ENCODE peak calls at places on chromosomes 7 and 10, in eight cellular contexts. One of them, this sample, is unnamed. For H3K27me3, the result is how much of the 10 kb centered on the place peaks cover.

GRCh38 chr7:46286346-46286745 is 365.3 kb upstream of the IGFBP3 start:
- DNase-seq in mesendoderm: no peak
- DNase-seq in hepatocyte: no peak
- DNase-seq in heart right ventricle: no peak
- DNase-seq in lower lobe of right lung: no peak
- DNase-seq in CD4-positive, alpha-beta T cell: no peak
- DNase-seq in SJSA1: no peak
- DNase-seq in neuronal stem cell: no peak
- DNase-seq in this sample: no peak

GRCh38 chr7:128932862-128933821 is 4.6 kb upstream of the IRF5 start:
- DNase-seq in mesendoderm: no peak
- DNase-seq in hepatocyte: no peak
- DNase-seq in heart right ventricle: no peak
- DNase-seq in lower lobe of right lung: no peak
- DNase-seq in CD4-positive, alpha-beta T cell: no peak
- DNase-seq in SJSA1: no peak
- DNase-seq in neuronal stem cell: no peak
- DNase-seq in this sample: no peak

GRCh38 chr10:84427903-84428650 is 99.7 kb downstream of the CCSER2 start:
- DNase-seq in mesendoderm: peak
- DNase-seq in hepatocyte: no peak
- DNase-seq in heart right ventricle: no peak
- DNase-seq in lower lobe of right lung: no peak
- DNase-seq in CD4-positive, alpha-beta T cell: no peak
- DNase-seq in SJSA1: peak
- DNase-seq in neuronal stem cell: no peak
- DNase-seq in this sample: no peak

GRCh38 chr10:14408139-14408538 is 77.4 kb upstream of the FRMD4A start:
- DNase-seq in mesendoderm: no peak
- DNase-seq in hepatocyte: no peak
- DNase-seq in heart right ventricle: no peak
- DNase-seq in lower lobe of right lung: no peak
- DNase-seq in CD4-positive, alpha-beta T cell: no peak
- DNase-seq in SJSA1: no peak
- DNase-seq in neuronal stem cell: no peak
- DNase-seq in this sample: no peak

GRCh38 chr7:26136831-26137230 is 15.2 kb upstream of the NFE2L3 start:
- DNase-seq in mesendoderm: no peak
- DNase-seq in hepatocyte: no peak
- DNase-seq in heart right ventricle: no peak
- DNase-seq in lower lobe of right lung: no peak
- DNase-seq in CD4-positive, alpha-beta T cell: no peak
- DNase-seq in SJSA1: no peak
- DNase-seq in neuronal stem cell: no peak
- DNase-seq in this sample: no peak

GRCh38 chr7:29113384-29114102 is 32.8 kb downstream of the CPVL start:
- DNase-seq in mesendoderm: peak
- DNase-seq in hepatocyte: peak
- DNase-seq in heart right ventricle: no peak
- DNase-seq in lower lobe of right lung: no peak
- DNase-seq in CD4-positive, alpha-beta T cell: no peak
- DNase-seq in SJSA1: peak
- DNase-seq in neuronal stem cell: no peak
- DNase-seq in this sample: no peak

GRCh38 chr7:106721816-106722785 is 61.1 kb upstream of the CCDC71L start:
- DNase-seq in mesendoderm: no peak
- DNase-seq in hepatocyte: no peak
- DNase-seq in heart right ventricle: no peak
- DNase-seq in lower lobe of right lung: no peak
- DNase-seq in CD4-positive, alpha-beta T cell: no peak
- DNase-seq in SJSA1: no peak
- DNase-seq in neuronal stem cell: no peak
- DNase-seq in this sample: no peak

GRCh38 chr7:100822236-100823139 is 4.8 kb downstream of the EPHB4 start:
- DNase-seq in mesendoderm: no peak
- DNase-seq in hepatocyte: no peak
- DNase-seq in heart right ventricle: no peak
- DNase-seq in lower lobe of right lung: no peak
- DNase-seq in CD4-positive, alpha-beta T cell: no peak
- DNase-seq in SJSA1: no peak
- DNase-seq in neuronal stem cell: no peak
- DNase-seq in this sample: no peak

GRCh38 chr7:69276011-69276729 is 322.1 kb upstream of the AUTS2 start:
- DNase-seq in mesendoderm: no peak
- DNase-seq in hepatocyte: peak
- DNase-seq in heart right ventricle: no peak
- DNase-seq in lower lobe of right lung: no peak
- DNase-seq in CD4-positive, alpha-beta T cell: no peak
- DNase-seq in SJSA1: no peak
- DNase-seq in neuronal stem cell: no peak
- DNase-seq in this sample: no peak

GRCh38 chr10:26696786-26697162 is 727 bp upstream of the PDSS1 start:
- DNase-seq in mesendoderm: no peak
- DNase-seq in hepatocyte: peak
- DNase-seq in heart right ventricle: no peak
- DNase-seq in lower lobe of right lung: no peak
- DNase-seq in CD4-positive, alpha-beta T cell: no peak
- DNase-seq in SJSA1: no peak
- DNase-seq in neuronal stem cell: no peak
- DNase-seq in this sample: no peak

GRCh38 chr7:138480527-138480926 is 20.5 kb downstream of the TRIM24 start:
- DNase-seq in mesendoderm: no peak
- DNase-seq in hepatocyte: no peak
- DNase-seq in heart right ventricle: no peak
- DNase-seq in lower lobe of right lung: no peak
- DNase-seq in CD4-positive, alpha-beta T cell: no peak
- DNase-seq in SJSA1: no peak
- DNase-seq in neuronal stem cell: no peak
- DNase-seq in this sample: no peak

GRCh38 chr7:44884553-44885393 is 557 bp downstream of the PURB start:
- DNase-seq in mesendoderm: peak
- DNase-seq in hepatocyte: peak
- DNase-seq in heart right ventricle: peak
- DNase-seq in lower lobe of right lung: peak
- DNase-seq in CD4-positive, alpha-beta T cell: peak
- DNase-seq in SJSA1: peak
- DNase-seq in neuronal stem cell: peak
- DNase-seq in this sample: peak

GRCh38 chr10:44356139-44357115 is 28.5 kb downstream of the CXCL12 start:
- DNase-seq in mesendoderm: no peak
- DNase-seq in hepatocyte: no peak
- DNase-seq in heart right ventricle: no peak
- DNase-seq in lower lobe of right lung: no peak
- DNase-seq in CD4-positive, alpha-beta T cell: no peak
- DNase-seq in SJSA1: no peak
- DNase-seq in neuronal stem cell: no peak
- DNase-seq in this sample: no peak

GRCh38 chr10:37765216-37765615 is 92.2 kb downstream of the ZNF248 start:
- DNase-seq in mesendoderm: no peak
- DNase-seq in hepatocyte: no peak
- DNase-seq in heart right ventricle: no peak
- DNase-seq in lower lobe of right lung: no peak
- DNase-seq in CD4-positive, alpha-beta T cell: no peak
- DNase-seq in SJSA1: no peak
- DNase-seq in neuronal stem cell: no peak
- DNase-seq in this sample: no peak

GRCh38 chr7:137741443-137741842 is 105.3 kb downstream of the DGKI start:
- DNase-seq in mesendoderm: no peak
- DNase-seq in hepatocyte: no peak
- DNase-seq in heart right ventricle: no peak
- DNase-seq in lower lobe of right lung: no peak
- DNase-seq in CD4-positive, alpha-beta T cell: no peak
- DNase-seq in SJSA1: no peak
- DNase-seq in neuronal stem cell: no peak
- DNase-seq in this sample: no peak

GRCh38 chr7:143388491-143389101 is 7.5 kb downstream of the ZYX start:
- DNase-seq in mesendoderm: no peak
- DNase-seq in hepatocyte: no peak
- DNase-seq in heart right ventricle: no peak
- DNase-seq in lower lobe of right lung: no peak
- DNase-seq in CD4-positive, alpha-beta T cell: no peak
- DNase-seq in SJSA1: no peak
- DNase-seq in neuronal stem cell: no peak
- DNase-seq in this sample: no peak

GRCh38 chr7:20831451-20831850 is 44.8 kb upstream of the SP8 start:
- DNase-seq in mesendoderm: peak
- DNase-seq in hepatocyte: no peak
- DNase-seq in heart right ventricle: no peak
- DNase-seq in lower lobe of right lung: no peak
- DNase-seq in CD4-positive, alpha-beta T cell: no peak
- DNase-seq in SJSA1: no peak
- DNase-seq in neuronal stem cell: no peak
- DNase-seq in this sample: no peak

GRCh38 chr10:125633517-125633999 is 49.4 kb downstream of the TEX36 start:
- DNase-seq in mesendoderm: no peak
- DNase-seq in hepatocyte: no peak
- DNase-seq in heart right ventricle: no peak
- DNase-seq in lower lobe of right lung: no peak
- DNase-seq in CD4-positive, alpha-beta T cell: no peak
- DNase-seq in SJSA1: no peak
- DNase-seq in neuronal stem cell: no peak
- DNase-seq in this sample: no peak

GRCh38 chr10:131187886-131188285 is 123.6 kb downstream of the TCERG1L start:
- DNase-seq in mesendoderm: no peak
- DNase-seq in hepatocyte: no peak
- DNase-seq in heart right ventricle: no peak
- DNase-seq in lower lobe of right lung: no peak
- DNase-seq in CD4-positive, alpha-beta T cell: no peak
- DNase-seq in SJSA1: no peak
- DNase-seq in neuronal stem cell: no peak
- DNase-seq in this sample: no peak

GRCh38 chr7:100674441-100675407 is 1.2 kb downstream of the GNB2 start:
- DNase-seq in mesendoderm: peak
- DNase-seq in hepatocyte: peak
- DNase-seq in heart right ventricle: no peak
- DNase-seq in lower lobe of right lung: peak
- DNase-seq in CD4-positive, alpha-beta T cell: peak
- DNase-seq in SJSA1: peak
- DNase-seq in neuronal stem cell: no peak
- DNase-seq in this sample: no peak

GRCh38 chr10:123611876-123612275 is 54.3 kb upstream of the GPR26 start:
- DNase-seq in mesendoderm: no peak
- DNase-seq in hepatocyte: no peak
- DNase-seq in heart right ventricle: no peak
- DNase-seq in lower lobe of right lung: no peak
- DNase-seq in CD4-positive, alpha-beta T cell: no peak
- DNase-seq in SJSA1: no peak
- DNase-seq in neuronal stem cell: no peak
- DNase-seq in this sample: no peak

GRCh38 chr10:101292194-101293006 is 61.6 kb upstream of the BTRC start:
- DNase-seq in mesendoderm: no peak
- DNase-seq in hepatocyte: peak
- DNase-seq in heart right ventricle: peak
- DNase-seq in lower lobe of right lung: no peak
- DNase-seq in CD4-positive, alpha-beta T cell: no peak
- DNase-seq in SJSA1: no peak
- DNase-seq in neuronal stem cell: no peak
- DNase-seq in this sample: peak

GRCh38 chr10:131955591-131956340 is 26.0 kb downstream of the BNIP3 start:
- DNase-seq in mesendoderm: no peak
- DNase-seq in hepatocyte: no peak
- DNase-seq in heart right ventricle: no peak
- DNase-seq in lower lobe of right lung: no peak
- DNase-seq in CD4-positive, alpha-beta T cell: no peak
- DNase-seq in SJSA1: no peak
- DNase-seq in neuronal stem cell: no peak
- DNase-seq in this sample: no peak

GRCh38 chr10:59709472-59710125 is at the start of gene SLC16A9:
- DNase-seq in mesendoderm: peak
- DNase-seq in hepatocyte: peak
- DNase-seq in heart right ventricle: peak
- DNase-seq in lower lobe of right lung: peak
- DNase-seq in CD4-positive, alpha-beta T cell: no peak
- DNase-seq in SJSA1: peak
- DNase-seq in neuronal stem cell: peak
- DNase-seq in this sample: peak
- H3K27me3 ChIP-seq in mesendoderm: under half
- H3K27me3 ChIP-seq in hepatocyte: under half
- H3K27me3 ChIP-seq in heart right ventricle: under half
- H3K27me3 ChIP-seq in lower lobe of right lung: under half
- H3K27me3 ChIP-seq in CD4-positive, alpha-beta T cell: under half
- H3K27me3 ChIP-seq in SJSA1: half or more
- H3K27me3 ChIP-seq in neuronal stem cell: under half
- H3K27me3 ChIP-seq in this sample: under half

GRCh38 chr10:23198610-23198939 is 6.5 kb downstream of the PTF1A start:
- DNase-seq in mesendoderm: no peak
- DNase-seq in hepatocyte: no peak
- DNase-seq in heart right ventricle: no peak
- DNase-seq in lower lobe of right lung: no peak
- DNase-seq in CD4-positive, alpha-beta T cell: no peak
- DNase-seq in SJSA1: no peak
- DNase-seq in neuronal stem cell: no peak
- DNase-seq in this sample: no peak
- H3K27me3 ChIP-seq in mesendoderm: half or more
- H3K27me3 ChIP-seq in hepatocyte: half or more
- H3K27me3 ChIP-seq in heart right ventricle: half or more
- H3K27me3 ChIP-seq in lower lobe of right lung: half or more
- H3K27me3 ChIP-seq in CD4-positive, alpha-beta T cell: half or more
- H3K27me3 ChIP-seq in SJSA1: half or more
- H3K27me3 ChIP-seq in neuronal stem cell: half or more
- H3K27me3 ChIP-seq in this sample: half or more

GRCh38 chr7:156989766-156990535 is 20.5 kb downstream of the MNX1 start:
- DNase-seq in mesendoderm: no peak
- DNase-seq in hepatocyte: no peak
- DNase-seq in heart right ventricle: no peak
- DNase-seq in lower lobe of right lung: no peak
- DNase-seq in CD4-positive, alpha-beta T cell: no peak
- DNase-seq in SJSA1: no peak
- DNase-seq in neuronal stem cell: no peak
- DNase-seq in this sample: no peak

GRCh38 chr7:156998988-156999610 is 11.4 kb downstream of the MNX1 start:
- DNase-seq in mesendoderm: peak
- DNase-seq in hepatocyte: no peak
- DNase-seq in heart right ventricle: no peak
- DNase-seq in lower lobe of right lung: no peak
- DNase-seq in CD4-positive, alpha-beta T cell: no peak
- DNase-seq in SJSA1: no peak
- DNase-seq in neuronal stem cell: no peak
- DNase-seq in this sample: no peak

GRCh38 chr7:156993021-156993924 is 17.2 kb downstream of the MNX1 start:
- DNase-seq in mesendoderm: no peak
- DNase-seq in hepatocyte: no peak
- DNase-seq in heart right ventricle: no peak
- DNase-seq in lower lobe of right lung: no peak
- DNase-seq in CD4-positive, alpha-beta T cell: no peak
- DNase-seq in SJSA1: no peak
- DNase-seq in neuronal stem cell: no peak
- DNase-seq in this sample: peak

GRCh38 chr7:156993925-156994235 is 16.6 kb downstream of the MNX1 start:
- DNase-seq in mesendoderm: no peak
- DNase-seq in hepatocyte: no peak
- DNase-seq in heart right ventricle: no peak
- DNase-seq in lower lobe of right lung: no peak
- DNase-seq in CD4-positive, alpha-beta T cell: no peak
- DNase-seq in SJSA1: no peak
- DNase-seq in neuronal stem cell: no peak
- DNase-seq in this sample: no peak

GRCh38 chr7:156994417-156994816 is 16.0 kb downstream of the MNX1 start:
- DNase-seq in mesendoderm: no peak
- DNase-seq in hepatocyte: no peak
- DNase-seq in heart right ventricle: no peak
- DNase-seq in lower lobe of right lung: no peak
- DNase-seq in CD4-positive, alpha-beta T cell: no peak
- DNase-seq in SJSA1: no peak
- DNase-seq in neuronal stem cell: no peak
- DNase-seq in this sample: no peak
- H3K27me3 ChIP-seq in mesendoderm: under half
- H3K27me3 ChIP-seq in hepatocyte: under half
- H3K27me3 ChIP-seq in heart right ventricle: half or more
- H3K27me3 ChIP-seq in lower lobe of right lung: half or more
- H3K27me3 ChIP-seq in CD4-positive, alpha-beta T cell: half or more
- H3K27me3 ChIP-seq in SJSA1: half or more
- H3K27me3 ChIP-seq in neuronal stem cell: under half
- H3K27me3 ChIP-seq in this sample: under half

GRCh38 chr10:48224979-48225560 is 49.4 kb downstream of the FRMPD2 start:
- DNase-seq in mesendoderm: no peak
- DNase-seq in hepatocyte: no peak
- DNase-seq in heart right ventricle: no peak
- DNase-seq in lower lobe of right lung: no peak
- DNase-seq in CD4-positive, alpha-beta T cell: no peak
- DNase-seq in SJSA1: no peak
- DNase-seq in neuronal stem cell: no peak
- DNase-seq in this sample: no peak
- H3K27me3 ChIP-seq in mesendoderm: under half
- H3K27me3 ChIP-seq in hepatocyte: under half
- H3K27me3 ChIP-seq in heart right ventricle: under half
- H3K27me3 ChIP-seq in lower lobe of right lung: under half
- H3K27me3 ChIP-seq in CD4-positive, alpha-beta T cell: under half
- H3K27me3 ChIP-seq in SJSA1: under half
- H3K27me3 ChIP-seq in neuronal stem cell: under half
- H3K27me3 ChIP-seq in this sample: under half

This sample was measured in heart left ventricle.